ENCODE peak calls at places on chromosomes 5 and 9, in ten cellular contexts. I, J, Y, G, R, F, L, H, D and K are unnamed samples.

GRCh38 chr5:143494162-143494561 is 90.7 kb upstream of the NR3C1 start:
- DNase-seq in R (no peak), H (no peak), L (no peak), I (peak; percentile 72), Y (no peak), G (no peak), F (no peak), J (no peak), D (no peak), K (no peak)

GRCh38 chr5:154273028-154273617 is 82.6 kb downstream of the GALNT10 start:
- DNase-seq in J (no peak), R (peak; percentile 25), F (no peak), G (no peak), D (peak; percentile 58), L (no peak), H (no peak), I (no peak), Y (peak; percentile 29), K (no peak)

GRCh38 chr5:142115937-142116614 is 7.5 kb downstream of the NDFIP1 start:
- DNase-seq in L (no peak), G (no peak), H (no peak), F (no peak), Y (no peak), D (no peak), J (no peak), R (no peak), I (no peak), K (no peak)

GRCh38 chr9:35651964-35652828 is 1.5 kb upstream of the SIT1 start:
- DNase-seq in L (peak; percentile 72), D (peak; percentile 51), G (no peak), I (no peak), F (peak; percentile 48), H (no peak), R (no peak), Y (no peak), J (no peak), K (no peak)

GRCh38 chr5:73437126-73438047 is 11.2 kb downstream of the FOXD1 start:
- DNase-seq in H (no peak), L (no peak), G (peak; percentile 91), J (no peak), F (no peak), D (peak; percentile 58), Y (no peak), R (no peak), I (no peak), K (peak; percentile 89)

GRCh38 chr5:55600536-55601208 is 65.9 kb upstream of the PLPP1 start:
- DNase-seq in F (no peak), D (no peak), R (no peak), I (no peak), J (no peak), G (no peak), H (no peak), L (no peak), Y (no peak), K (no peak)

GRCh38 chr5:169395136-169395535 is 94.2 kb upstream of the SLIT3 start:
- DNase-seq in F (no peak), I (no peak), H (no peak), Y (no peak), R (no peak), L (no peak), J (no peak), G (no peak), D (no peak), K (no peak)

GRCh38 chr9:123033864-123034598 is 564 bp downstream of the GPR21 start:
- DNase-seq in L (no peak), H (no peak), F (no peak), R (no peak), Y (no peak), G (no peak), J (no peak), D (no peak), I (no peak), K (no peak)

GRCh38 chr5:104265531-104266130 is 703.0 kb upstream of the NUDT12 start:
- DNase-seq in D (no peak), G (peak; percentile 29), R (no peak), J (no peak), I (no peak), Y (no peak), F (no peak), L (no peak), H (no peak), K (no peak)

GRCh38 chr9:133463234-133463863 is 3.6 kb downstream of the CACFD1 start:
- DNase-seq in D (no peak), I (no peak), G (peak; percentile 28), R (no peak), L (no peak), F (no peak), Y (no peak), H (no peak), J (no peak), K (no peak)

DNA sequence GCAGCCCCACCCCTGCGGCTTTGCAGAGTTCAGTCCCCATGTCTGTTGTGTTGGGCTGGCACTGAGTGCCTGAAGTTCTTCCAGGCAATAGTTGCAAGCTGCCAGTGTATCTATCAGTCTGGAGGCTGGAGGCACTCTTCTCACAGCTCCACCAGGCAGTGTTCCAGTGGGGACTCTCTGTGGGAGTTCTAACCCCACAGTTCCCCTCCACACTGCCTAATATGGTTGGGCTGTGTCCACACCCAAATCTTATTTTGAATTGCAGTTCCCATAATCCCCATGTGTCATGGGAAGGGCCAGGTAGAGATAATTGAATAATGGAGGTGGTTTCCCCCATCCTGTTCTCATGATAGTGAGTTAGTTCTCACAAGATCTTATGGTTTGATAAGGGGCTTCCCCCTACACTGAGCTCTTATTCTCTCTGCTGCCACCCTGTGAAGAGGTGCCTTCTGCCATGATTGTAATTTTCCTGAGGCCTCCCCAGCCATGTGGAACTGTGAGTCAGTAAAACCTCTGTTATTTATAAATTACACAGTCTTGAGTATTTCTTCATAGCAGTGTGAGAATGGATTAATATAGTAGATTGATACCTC is 237.4 kb upstream of the ADRA1B start:
- DNase-seq in L (no peak), H (no peak), D (no peak), G (no peak), F (no peak), I (no peak), J (no peak), Y (no peak), R (no peak), K (no peak)
- H3K9me3 ChIP-seq in L (peaks cover 54% of the 10 kb centered on the region), H (peaks cover 27% of the 10 kb centered on the region), D (no peaks in the 10 kb centered on the region), G (no peaks in the 10 kb centered on the region), F (peaks cover 14% of the 10 kb centered on the region), I (peaks cover 3% of the 10 kb centered on the region), J (peaks cover 2% of the 10 kb centered on the region), Y (no peaks in the 10 kb centered on the region), R (no peaks in the 10 kb centered on the region), K (peaks cover 6% of the 10 kb centered on the region)

GRCh38 chr9:104745852-104746251 is 1.6 kb upstream of the NIPSNAP3A start:
- DNase-seq in G (no peak), Y (no peak), H (no peak), F (no peak), D (no peak), I (no peak), R (no peak), J (no peak), L (no peak), K (no peak)

GRCh38 chr9:104746285-104746684 is 1.2 kb upstream of the NIPSNAP3A start:
- DNase-seq in R (no peak), D (no peak), I (no peak), L (no peak), J (no peak), F (no peak), Y (no peak), H (no peak), G (no peak), K (no peak)

GRCh38 chr9:104747565-104748358 is at the start of gene NIPSNAP3A:
- DNase-seq in G (peak; percentile 85), L (peak; percentile 54), D (peak; percentile 95), I (peak; percentile 13), Y (peak; percentile 89), J (peak; percentile 11), F (peak; percentile 91), H (peak; percentile 85), R (peak; percentile 88), K (peak; percentile 92)

GRCh38 chr9:104747245-104747564 is 278 bp upstream of the NIPSNAP3A start:
- DNase-seq in G (no peak), I (no peak), R (no peak), F (no peak), Y (no peak), H (no peak), J (no peak), D (no peak), L (no peak), K (no peak)

GRCh38 chr9:104746798-104747197 is 685 bp upstream of the NIPSNAP3A start:
- DNase-seq in H (no peak), R (no peak), F (no peak), Y (no peak), I (no peak), D (no peak), G (no peak), L (no peak), J (no peak), K (no peak)
- H3K27ac ChIP-seq in H (peak overlapping the region; percentile 74), R (peak overlapping the region; percentile 80), F (no peak overlapping the region), Y (peak overlapping the region; percentile 82), I (no peak overlapping the region), D (peak overlapping the region; percentile 96), G (no peak overlapping the region), L (no peak overlapping the region), J (no peak overlapping the region), K (no peak overlapping the region)

DNA sequence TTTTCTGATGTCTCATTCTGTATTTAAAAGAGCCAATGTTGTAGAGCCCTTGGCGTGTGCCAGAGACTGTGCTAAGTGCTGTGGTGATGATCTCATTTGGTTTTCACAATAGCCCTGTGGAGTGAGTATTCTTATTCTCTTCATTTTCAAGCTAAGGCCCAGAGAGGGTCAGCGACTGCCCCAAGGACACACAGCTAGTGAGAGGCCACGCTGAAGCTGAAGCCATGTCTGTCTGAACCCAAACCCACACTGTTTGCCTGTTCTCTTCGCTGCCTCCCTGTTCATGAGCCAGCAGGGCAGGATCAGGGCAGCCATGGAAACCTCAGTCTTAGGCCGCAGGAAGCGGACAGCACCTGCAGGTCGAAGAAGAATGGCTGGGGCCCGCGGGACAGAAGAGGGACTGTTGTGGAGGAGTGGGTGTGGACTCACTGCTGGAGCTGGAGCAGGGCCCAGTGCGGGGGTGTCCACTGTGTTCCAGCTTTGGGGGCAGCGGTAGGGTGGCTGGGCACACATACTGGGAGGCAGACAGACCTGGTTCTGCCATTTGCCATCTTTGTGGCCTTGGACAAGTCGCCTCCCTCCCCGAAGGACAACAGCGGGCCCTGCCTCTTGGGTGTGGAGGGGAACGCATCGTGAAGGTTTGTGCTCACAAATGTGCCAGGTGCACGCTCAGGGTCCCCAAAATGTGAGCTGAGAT is 257.9 kb upstream of the MVB12B start:
- DNase-seq in D (no peak), G (no peak), Y (no peak), J (no peak), F (no peak), H (no peak), L (no peak), I (no peak), R (no peak), K (no peak)
- H3K27me3 ChIP-seq in D (no peaks in the 10 kb centered on the region), G (no peaks in the 10 kb centered on the region), Y (no peaks in the 10 kb centered on the region), J (no peaks in the 10 kb centered on the region), F (no peaks in the 10 kb centered on the region), H (no peaks in the 10 kb centered on the region), L (peaks cover 4% of the 10 kb centered on the region), I (peaks cover 12% of the 10 kb centered on the region), R (no peaks in the 10 kb centered on the region), K (no peaks in the 10 kb centered on the region)

DNA sequence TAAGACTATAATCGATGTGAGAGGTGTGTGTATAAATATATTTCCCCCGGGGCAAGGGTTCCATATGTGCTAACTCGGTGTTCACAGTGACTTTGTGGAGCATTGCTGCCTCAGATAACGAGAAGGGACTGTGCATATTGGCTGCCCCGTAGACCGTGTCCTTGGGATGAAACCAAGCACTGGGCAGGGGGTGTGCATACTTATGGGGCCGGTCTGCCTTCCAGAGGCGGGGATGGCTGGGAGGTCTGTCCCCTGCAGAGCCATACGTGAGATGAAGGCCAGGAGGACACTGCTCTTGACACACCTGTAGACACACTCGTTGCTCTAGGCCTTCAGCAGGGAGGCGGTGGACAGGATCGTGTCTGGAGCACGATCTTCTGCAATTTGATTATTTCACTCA is 56.0 kb upstream of the ZNF354A start:
- DNase-seq in L (no peak), R (no peak), Y (no peak), G (no peak), D (no peak), F (no peak), H (no peak), J (no peak), I (no peak), K (no peak)
- H3K9me3 ChIP-seq in L (no peaks in the 10 kb centered on the region), R (no peaks in the 10 kb centered on the region), Y (no peaks in the 10 kb centered on the region), G (no peaks in the 10 kb centered on the region), D (no peaks in the 10 kb centered on the region), F (no peaks in the 10 kb centered on the region), H (no peaks in the 10 kb centered on the region), J (no peaks in the 10 kb centered on the region), I (peaks cover 71% of the 10 kb centered on the region), K (no peaks in the 10 kb centered on the region)